ENCODE peak calls at places on chromosomes 12 and 14, in seven cellular contexts. One of them, this sample, is unnamed.

GRCh38 chr14:35287481-35288013 is 4.6 kb upstream of the PSMA6 start:
- DNase-seq in ACHN: no peak
- DNase-seq in aorta: no peak
- DNase-seq in IMR-90: no peak
- DNase-seq in iris pigment epithelial cell: no peak
- DNase-seq in activated naive CD8-positive, alpha-beta T cell treated with anti-CD3 and anti-CD28 coated beads, Interleukin-2, amount 50 U/mL, for 24 hours: peak
- DNase-seq in dorsolateral prefrontal cortex: no peak
- DNase-seq in this sample: no peak

GRCh38 chr14:62179367-62180018 is 417.3 kb downstream of the SNAPC1 start:
- DNase-seq in ACHN: peak
- DNase-seq in aorta: no peak
- DNase-seq in IMR-90: peak
- DNase-seq in iris pigment epithelial cell: peak
- DNase-seq in activated naive CD8-positive, alpha-beta T cell treated with anti-CD3 and anti-CD28 coated beads, Interleukin-2, amount 50 U/mL, for 24 hours: peak
- DNase-seq in dorsolateral prefrontal cortex: peak
- DNase-seq in this sample: peak

GRCh38 chr12:54658306-54659264 is 10.4 kb upstream of the DCD start:
- DNase-seq in ACHN: peak
- DNase-seq in aorta: no peak
- DNase-seq in IMR-90: peak
- DNase-seq in iris pigment epithelial cell: peak
- DNase-seq in activated naive CD8-positive, alpha-beta T cell treated with anti-CD3 and anti-CD28 coated beads, Interleukin-2, amount 50 U/mL, for 24 hours: peak
- DNase-seq in dorsolateral prefrontal cortex: no peak
- DNase-seq in this sample: peak

GRCh38 chr12:75933136-75933535 is 98.4 kb downstream of the PHLDA1 start:
- DNase-seq in ACHN: peak
- DNase-seq in aorta: no peak
- DNase-seq in IMR-90: peak
- DNase-seq in iris pigment epithelial cell: peak
- DNase-seq in activated naive CD8-positive, alpha-beta T cell treated with anti-CD3 and anti-CD28 coated beads, Interleukin-2, amount 50 U/mL, for 24 hours: no peak
- DNase-seq in dorsolateral prefrontal cortex: no peak
- DNase-seq in this sample: no peak

GRCh38 chr14:23163830-23164229 is 19.6 kb downstream of the SLC7A8 start:
- DNase-seq in ACHN: no peak
- DNase-seq in aorta: no peak
- DNase-seq in IMR-90: no peak
- DNase-seq in iris pigment epithelial cell: no peak
- DNase-seq in activated naive CD8-positive, alpha-beta T cell treated with anti-CD3 and anti-CD28 coated beads, Interleukin-2, amount 50 U/mL, for 24 hours: no peak
- DNase-seq in dorsolateral prefrontal cortex: no peak
- DNase-seq in this sample: no peak

GRCh38 chr12:111313833-111314259 is 55.0 kb downstream of the PHETA1 start:
- DNase-seq in ACHN: peak
- DNase-seq in aorta: peak
- DNase-seq in IMR-90: peak
- DNase-seq in iris pigment epithelial cell: peak
- DNase-seq in activated naive CD8-positive, alpha-beta T cell treated with anti-CD3 and anti-CD28 coated beads, Interleukin-2, amount 50 U/mL, for 24 hours: peak
- DNase-seq in dorsolateral prefrontal cortex: peak
- DNase-seq in this sample: peak

GRCh38 chr12:6341439-6342139 is at the start of gene TNFRSF1A:
- DNase-seq in ACHN: peak
- DNase-seq in aorta: peak
- DNase-seq in IMR-90: peak
- DNase-seq in iris pigment epithelial cell: peak
- DNase-seq in activated naive CD8-positive, alpha-beta T cell treated with anti-CD3 and anti-CD28 coated beads, Interleukin-2, amount 50 U/mL, for 24 hours: peak
- DNase-seq in dorsolateral prefrontal cortex: no peak
- DNase-seq in this sample: no peak

GRCh38 chr12:30440826-30441602 is 254.7 kb downstream of the IPO8 start:
- DNase-seq in ACHN: peak
- DNase-seq in aorta: no peak
- DNase-seq in IMR-90: peak
- DNase-seq in iris pigment epithelial cell: peak
- DNase-seq in activated naive CD8-positive, alpha-beta T cell treated with anti-CD3 and anti-CD28 coated beads, Interleukin-2, amount 50 U/mL, for 24 hours: no peak
- DNase-seq in dorsolateral prefrontal cortex: no peak
- DNase-seq in this sample: peak

GRCh38 chr12:100799770-100800169 is 5.2 kb downstream of the ANO4 start:
- DNase-seq in ACHN: no peak
- DNase-seq in aorta: no peak
- DNase-seq in IMR-90: peak
- DNase-seq in iris pigment epithelial cell: peak
- DNase-seq in activated naive CD8-positive, alpha-beta T cell treated with anti-CD3 and anti-CD28 coated beads, Interleukin-2, amount 50 U/mL, for 24 hours: no peak
- DNase-seq in dorsolateral prefrontal cortex: peak
- DNase-seq in this sample: no peak

GRCh38 chr12:112979281-112979680 is 962 bp downstream of the OAS2 start:
- DNase-seq in ACHN: no peak
- DNase-seq in aorta: peak
- DNase-seq in IMR-90: no peak
- DNase-seq in iris pigment epithelial cell: no peak
- DNase-seq in activated naive CD8-positive, alpha-beta T cell treated with anti-CD3 and anti-CD28 coated beads, Interleukin-2, amount 50 U/mL, for 24 hours: peak
- DNase-seq in dorsolateral prefrontal cortex: no peak
- DNase-seq in this sample: no peak

GRCh38 chr12:1499351-1499750 is 95.0 kb downstream of the FBXL14 start:
- DNase-seq in ACHN: no peak
- DNase-seq in aorta: no peak
- DNase-seq in IMR-90: no peak
- DNase-seq in iris pigment epithelial cell: no peak
- DNase-seq in activated naive CD8-positive, alpha-beta T cell treated with anti-CD3 and anti-CD28 coated beads, Interleukin-2, amount 50 U/mL, for 24 hours: no peak
- DNase-seq in dorsolateral prefrontal cortex: no peak
- DNase-seq in this sample: no peak

GRCh38 chr12:25981597-25981996 is 23.1 kb downstream of the RASSF8 start:
- DNase-seq in ACHN: no peak
- DNase-seq in aorta: no peak
- DNase-seq in IMR-90: no peak
- DNase-seq in iris pigment epithelial cell: no peak
- DNase-seq in activated naive CD8-positive, alpha-beta T cell treated with anti-CD3 and anti-CD28 coated beads, Interleukin-2, amount 50 U/mL, for 24 hours: no peak
- DNase-seq in dorsolateral prefrontal cortex: no peak
- DNase-seq in this sample: no peak

GRCh38 chr12:9276990-9277389 is 68.8 kb upstream of the PZP start:
- DNase-seq in ACHN: no peak
- DNase-seq in aorta: no peak
- DNase-seq in IMR-90: no peak
- DNase-seq in iris pigment epithelial cell: no peak
- DNase-seq in activated naive CD8-positive, alpha-beta T cell treated with anti-CD3 and anti-CD28 coated beads, Interleukin-2, amount 50 U/mL, for 24 hours: no peak
- DNase-seq in dorsolateral prefrontal cortex: no peak
- DNase-seq in this sample: no peak

GRCh38 chr14:73521229-73521628 is 15.7 kb upstream of the ACOT1 start:
- DNase-seq in ACHN: no peak
- DNase-seq in aorta: no peak
- DNase-seq in IMR-90: no peak
- DNase-seq in iris pigment epithelial cell: no peak
- DNase-seq in activated naive CD8-positive, alpha-beta T cell treated with anti-CD3 and anti-CD28 coated beads, Interleukin-2, amount 50 U/mL, for 24 hours: no peak
- DNase-seq in dorsolateral prefrontal cortex: no peak
- DNase-seq in this sample: no peak

GRCh38 chr14:97851438-97851995 is 1054.3 kb downstream of the VRK1 start:
- DNase-seq in ACHN: no peak
- DNase-seq in aorta: no peak
- DNase-seq in IMR-90: no peak
- DNase-seq in iris pigment epithelial cell: no peak
- DNase-seq in activated naive CD8-positive, alpha-beta T cell treated with anti-CD3 and anti-CD28 coated beads, Interleukin-2, amount 50 U/mL, for 24 hours: no peak
- DNase-seq in dorsolateral prefrontal cortex: no peak
- DNase-seq in this sample: no peak

GRCh38 chr12:106359620-106360399 is 2.3 kb downstream of the POLR3B start:
- DNase-seq in ACHN: no peak
- DNase-seq in aorta: no peak
- DNase-seq in IMR-90: no peak
- DNase-seq in iris pigment epithelial cell: no peak
- DNase-seq in activated naive CD8-positive, alpha-beta T cell treated with anti-CD3 and anti-CD28 coated beads, Interleukin-2, amount 50 U/mL, for 24 hours: no peak
- DNase-seq in dorsolateral prefrontal cortex: no peak
- DNase-seq in this sample: no peak

GRCh38 chr14:33194551-33194950 is 255.9 kb downstream of the NPAS3 start:
- DNase-seq in ACHN: no peak
- DNase-seq in aorta: no peak
- DNase-seq in IMR-90: no peak
- DNase-seq in iris pigment epithelial cell: no peak
- DNase-seq in activated naive CD8-positive, alpha-beta T cell treated with anti-CD3 and anti-CD28 coated beads, Interleukin-2, amount 50 U/mL, for 24 hours: no peak
- DNase-seq in dorsolateral prefrontal cortex: no peak
- DNase-seq in this sample: no peak

GRCh38 chr12:110022980-110023633 is 23.9 kb downstream of the ANKRD13A start:
- DNase-seq in ACHN: no peak
- DNase-seq in aorta: no peak
- DNase-seq in IMR-90: peak
- DNase-seq in iris pigment epithelial cell: peak
- DNase-seq in activated naive CD8-positive, alpha-beta T cell treated with anti-CD3 and anti-CD28 coated beads, Interleukin-2, amount 50 U/mL, for 24 hours: no peak
- DNase-seq in dorsolateral prefrontal cortex: no peak
- DNase-seq in this sample: no peak

GRCh38 chr12:112190626-112191025 is 65.3 kb downstream of the TRAFD1 start:
- DNase-seq in ACHN: no peak
- DNase-seq in aorta: no peak
- DNase-seq in IMR-90: no peak
- DNase-seq in iris pigment epithelial cell: no peak
- DNase-seq in activated naive CD8-positive, alpha-beta T cell treated with anti-CD3 and anti-CD28 coated beads, Interleukin-2, amount 50 U/mL, for 24 hours: no peak
- DNase-seq in dorsolateral prefrontal cortex: no peak
- DNase-seq in this sample: no peak

GRCh38 chr14:58805605-58806358 is 168.0 kb downstream of the DACT1 start:
- DNase-seq in ACHN: no peak
- DNase-seq in aorta: no peak
- DNase-seq in IMR-90: peak
- DNase-seq in iris pigment epithelial cell: peak
- DNase-seq in activated naive CD8-positive, alpha-beta T cell treated with anti-CD3 and anti-CD28 coated beads, Interleukin-2, amount 50 U/mL, for 24 hours: no peak
- DNase-seq in dorsolateral prefrontal cortex: no peak
- DNase-seq in this sample: peak

GRCh38 chr12:2097617-2098016 is 44.8 kb downstream of the CACNA1C start:
- DNase-seq in ACHN: no peak
- DNase-seq in aorta: no peak
- DNase-seq in IMR-90: no peak
- DNase-seq in iris pigment epithelial cell: no peak
- DNase-seq in activated naive CD8-positive, alpha-beta T cell treated with anti-CD3 and anti-CD28 coated beads, Interleukin-2, amount 50 U/mL, for 24 hours: no peak
- DNase-seq in dorsolateral prefrontal cortex: no peak
- DNase-seq in this sample: no peak

GRCh38 chr14:37969511-37969979 is 238.2 kb upstream of the SSTR1 start:
- DNase-seq in ACHN: no peak
- DNase-seq in aorta: no peak
- DNase-seq in IMR-90: no peak
- DNase-seq in iris pigment epithelial cell: no peak
- DNase-seq in activated naive CD8-positive, alpha-beta T cell treated with anti-CD3 and anti-CD28 coated beads, Interleukin-2, amount 50 U/mL, for 24 hours: no peak
- DNase-seq in dorsolateral prefrontal cortex: no peak
- DNase-seq in this sample: no peak

GRCh38 chr12:64461634-64462414 is 9.9 kb downstream of the TBK1 start:
- DNase-seq in ACHN: peak
- DNase-seq in aorta: no peak
- DNase-seq in IMR-90: peak
- DNase-seq in iris pigment epithelial cell: peak
- DNase-seq in activated naive CD8-positive, alpha-beta T cell treated with anti-CD3 and anti-CD28 coated beads, Interleukin-2, amount 50 U/mL, for 24 hours: no peak
- DNase-seq in dorsolateral prefrontal cortex: peak
- DNase-seq in this sample: no peak

GRCh38 chr12:77685112-77685511 is 145.6 kb upstream of the NAV3 start:
- DNase-seq in ACHN: peak
- DNase-seq in aorta: peak
- DNase-seq in IMR-90: peak
- DNase-seq in iris pigment epithelial cell: peak
- DNase-seq in activated naive CD8-positive, alpha-beta T cell treated with anti-CD3 and anti-CD28 coated beads, Interleukin-2, amount 50 U/mL, for 24 hours: no peak
- DNase-seq in dorsolateral prefrontal cortex: peak
- DNase-seq in this sample: peak

GRCh38 chr12:32535260-32535999 is 136.1 kb downstream of the FGD4 start:
- DNase-seq in ACHN: peak
- DNase-seq in aorta: peak
- DNase-seq in IMR-90: peak
- DNase-seq in iris pigment epithelial cell: peak
- DNase-seq in activated naive CD8-positive, alpha-beta T cell treated with anti-CD3 and anti-CD28 coated beads, Interleukin-2, amount 50 U/mL, for 24 hours: peak
- DNase-seq in dorsolateral prefrontal cortex: peak
- DNase-seq in this sample: peak

GRCh38 chr12:105724651-105725050 is 394.2 kb downstream of the C12orf75 start:
- DNase-seq in ACHN: no peak
- DNase-seq in aorta: no peak
- DNase-seq in IMR-90: no peak
- DNase-seq in iris pigment epithelial cell: peak
- DNase-seq in activated naive CD8-positive, alpha-beta T cell treated with anti-CD3 and anti-CD28 coated beads, Interleukin-2, amount 50 U/mL, for 24 hours: no peak
- DNase-seq in dorsolateral prefrontal cortex: no peak
- DNase-seq in this sample: no peak

GRCh38 chr14:52877628-52878027 is 73.2 kb downstream of the FERMT2 start:
- DNase-seq in ACHN: no peak
- DNase-seq in aorta: no peak
- DNase-seq in IMR-90: peak
- DNase-seq in iris pigment epithelial cell: peak
- DNase-seq in activated naive CD8-positive, alpha-beta T cell treated with anti-CD3 and anti-CD28 coated beads, Interleukin-2, amount 50 U/mL, for 24 hours: no peak
- DNase-seq in dorsolateral prefrontal cortex: no peak
- DNase-seq in this sample: no peak

GRCh38 chr12:3293013-3293412 is 198.0 kb upstream of the PRMT8 start:
- DNase-seq in ACHN: no peak
- DNase-seq in aorta: no peak
- DNase-seq in IMR-90: no peak
- DNase-seq in iris pigment epithelial cell: no peak
- DNase-seq in activated naive CD8-positive, alpha-beta T cell treated with anti-CD3 and anti-CD28 coated beads, Interleukin-2, amount 50 U/mL, for 24 hours: no peak
- DNase-seq in dorsolateral prefrontal cortex: no peak
- DNase-seq in this sample: no peak

GRCh38 chr14:85564841-85565527 is 35.0 kb downstream of the FLRT2 start:
- DNase-seq in ACHN: no peak
- DNase-seq in aorta: no peak
- DNase-seq in IMR-90: peak
- DNase-seq in iris pigment epithelial cell: no peak
- DNase-seq in activated naive CD8-positive, alpha-beta T cell treated with anti-CD3 and anti-CD28 coated beads, Interleukin-2, amount 50 U/mL, for 24 hours: no peak
- DNase-seq in dorsolateral prefrontal cortex: no peak
- DNase-seq in this sample: no peak

GRCh38 chr12:111360325-111360930 is 8.5 kb downstream of the PHETA1 start:
- DNase-seq in ACHN: no peak
- DNase-seq in aorta: no peak
- DNase-seq in IMR-90: no peak
- DNase-seq in iris pigment epithelial cell: no peak
- DNase-seq in activated naive CD8-positive, alpha-beta T cell treated with anti-CD3 and anti-CD28 coated beads, Interleukin-2, amount 50 U/mL, for 24 hours: no peak
- DNase-seq in dorsolateral prefrontal cortex: no peak
- DNase-seq in this sample: no peak

GRCh38 chr14:76936483-76936882 is 92.0 kb downstream of the IRF2BPL start:
- DNase-seq in ACHN: no peak
- DNase-seq in aorta: peak
- DNase-seq in IMR-90: peak
- DNase-seq in iris pigment epithelial cell: peak
- DNase-seq in activated naive CD8-positive, alpha-beta T cell treated with anti-CD3 and anti-CD28 coated beads, Interleukin-2, amount 50 U/mL, for 24 hours: no peak
- DNase-seq in dorsolateral prefrontal cortex: no peak
- DNase-seq in this sample: no peak

GRCh38 chr12:62891805-62892549 is 43.0 kb downstream of the PPM1H start:
- DNase-seq in ACHN: no peak
- DNase-seq in aorta: no peak
- DNase-seq in IMR-90: no peak
- DNase-seq in iris pigment epithelial cell: no peak
- DNase-seq in activated naive CD8-positive, alpha-beta T cell treated with anti-CD3 and anti-CD28 coated beads, Interleukin-2, amount 50 U/mL, for 24 hours: no peak
- DNase-seq in dorsolateral prefrontal cortex: no peak
- DNase-seq in this sample: no peak

This sample was measured in NCI-H1930.